ENCODE peak calls at places on chromosomes 5 and 9, in eight cellular contexts. Q is omental fat pad; H is cardiac fibroblast; Y is upper lobe of right lung; P is GM13977; G is heart left ventricle; C is CD8-positive, alpha-beta T cell; L is tibial artery. Z is an unnamed sample.

GRCh38 chr5:147863409-147864194 is 14.9 kb upstream of the SCGB3A2 start:
- DNase-seq in Q (no peak), H (no peak), Y (no peak), P (no peak), G (no peak), C (no peak), L (no peak), Z (no peak)

GRCh38 chr5:159309689-159310433 is 20.4 kb downstream of the IL12B start:
- DNase-seq in Q (no peak), H (no peak), Y (no peak), P (no peak), G (no peak), C (no peak), L (no peak), Z (no peak)

GRCh38 chr5:145915970-145916638 is 20.3 kb upstream of the SH3RF2 start:
- DNase-seq in Q (no peak), H (no peak), Y (no peak), P (no peak), G (no peak), C (no peak), L (no peak), Z (no peak)

GRCh38 chr5:111159845-111160244 is 64.3 kb upstream of the CAMK4 start:
- DNase-seq in Q (no peak), H (no peak), Y (no peak), P (no peak), G (no peak), C (no peak), L (no peak), Z (no peak)

GRCh38 chr5:169006878-169007790 is 293.8 kb downstream of the SLIT3 start:
- DNase-seq in Q (no peak), H (no peak), Y (no peak), P (no peak), G (no peak), C (no peak), L (no peak), Z (no peak)

GRCh38 chr5:151597749-151598148 is 6.6 kb upstream of the FAT2 start:
- DNase-seq in Q (no peak), H (no peak), Y (peak), P (no peak), G (no peak), C (no peak), L (no peak), Z (no peak)

GRCh38 chr5:169763437-169764301 is 126.6 kb downstream of the DOCK2 start:
- DNase-seq in Q (no peak), H (no peak), Y (no peak), P (no peak), G (no peak), C (no peak), L (no peak), Z (no peak)

GRCh38 chr9:34796924-34797323 is 87.0 kb upstream of the CCL21 start:
- DNase-seq in Q (no peak), H (no peak), Y (no peak), P (no peak), G (no peak), C (no peak), L (no peak), Z (no peak)

GRCh38 chr5:41200506-41200905 is 12.8 kb downstream of the C6 start:
- DNase-seq in Q (no peak), H (no peak), Y (no peak), P (no peak), G (no peak), C (no peak), L (no peak), Z (no peak)

GRCh38 chr5:136521696-136522095 is 156.4 kb upstream of the TRPC7 start:
- DNase-seq in Q (no peak), H (no peak), Y (no peak), P (no peak), G (no peak), C (no peak), L (no peak), Z (no peak)

GRCh38 chr5:124825983-124826337 is 79.5 kb upstream of the ZNF608 start:
- DNase-seq in Q (no peak), H (no peak), Y (no peak), P (no peak), G (no peak), C (no peak), L (no peak), Z (no peak)

GRCh38 chr9:97900738-97901565 is 21.3 kb downstream of the TRMO start:
- DNase-seq in Q (no peak), H (peak), Y (no peak), P (peak), G (no peak), C (no peak), L (no peak), Z (no peak)

GRCh38 chr5:57311251-57311650 is 137.4 kb downstream of the GPBP1 start:
- DNase-seq in Q (no peak), H (peak), Y (no peak), P (no peak), G (no peak), C (no peak), L (no peak), Z (no peak)

GRCh38 chr5:102855684-102856373 is 100.7 kb downstream of the PAM start:
- DNase-seq in Q (no peak), H (no peak), Y (no peak), P (no peak), G (no peak), C (no peak), L (no peak), Z (no peak)

GRCh38 chr5:98454904-98455303 is 318.6 kb upstream of the RGMB start:
- DNase-seq in Q (no peak), H (peak), Y (no peak), P (no peak), G (no peak), C (no peak), L (no peak), Z (no peak)

GRCh38 chr9:134993996-134994720 is 76.4 kb upstream of the FCN1 start:
- DNase-seq in Q (no peak), H (no peak), Y (peak), P (no peak), G (no peak), C (no peak), L (peak), Z (no peak)

GRCh38 chr9:111474385-111474784 is 9.8 kb downstream of the ECPAS start:
- DNase-seq in Q (no peak), H (no peak), Y (no peak), P (no peak), G (no peak), C (no peak), L (no peak), Z (no peak)

GRCh38 chr9:14311940-14312572 is 1.9 kb downstream of the NFIB start:
- DNase-seq in Q (no peak), H (no peak), Y (no peak), P (no peak), G (no peak), C (no peak), L (no peak), Z (no peak)

DNA sequence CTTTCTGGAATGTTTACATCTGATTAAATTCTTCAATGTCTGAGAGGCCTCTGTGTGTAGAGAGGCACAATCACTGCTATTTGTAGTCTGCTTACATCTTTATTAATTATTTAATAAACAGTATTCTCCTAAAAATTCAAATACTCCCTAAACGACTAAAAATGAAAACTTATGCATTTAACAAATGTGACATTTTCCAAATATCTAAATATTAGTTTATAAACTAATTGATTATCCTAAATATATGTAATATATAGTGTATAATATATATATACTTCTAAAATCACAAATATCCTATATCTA is 57.7 kb upstream of the ZBED3 start:
- DNase-seq in Q (no peak), H (no peak), Y (no peak), P (no peak), G (no peak), C (no peak), L (no peak), Z (no peak)
- TF ChIP-seq CTCF in Q (no peak), H (no peak), Y (no peak), P (no peak), G (no peak), C (no peak), L (no peak), Z (peak)

DNA sequence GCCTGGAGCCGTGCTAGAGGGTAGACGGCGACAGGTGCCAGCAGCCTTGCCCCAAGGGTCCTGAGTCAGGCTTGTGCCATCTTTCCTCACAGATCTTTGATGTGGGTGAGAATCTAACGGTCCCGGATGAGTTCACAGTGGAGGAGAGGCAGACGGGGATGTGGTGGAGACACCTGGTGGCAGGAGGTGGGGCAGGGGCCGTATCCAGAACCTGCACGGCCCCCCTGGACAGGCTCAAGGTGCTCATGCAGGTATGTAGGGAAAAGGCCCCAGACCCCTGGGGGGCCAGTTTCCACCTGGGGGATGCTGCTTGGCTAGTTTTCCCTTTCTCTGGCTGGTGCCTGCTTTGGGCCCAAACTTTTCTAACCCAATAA is 24.0 kb downstream of the PTGES2 start:
- DNase-seq in Q (no peak), H (no peak), Y (no peak), P (no peak), G (no peak), C (no peak), L (no peak), Z (no peak)
- TF ChIP-seq CTCF in Q (no peak), H (no peak), Y (peak), P (peak), G (peak), C (peak), L (no peak), Z (peak)

DNA sequence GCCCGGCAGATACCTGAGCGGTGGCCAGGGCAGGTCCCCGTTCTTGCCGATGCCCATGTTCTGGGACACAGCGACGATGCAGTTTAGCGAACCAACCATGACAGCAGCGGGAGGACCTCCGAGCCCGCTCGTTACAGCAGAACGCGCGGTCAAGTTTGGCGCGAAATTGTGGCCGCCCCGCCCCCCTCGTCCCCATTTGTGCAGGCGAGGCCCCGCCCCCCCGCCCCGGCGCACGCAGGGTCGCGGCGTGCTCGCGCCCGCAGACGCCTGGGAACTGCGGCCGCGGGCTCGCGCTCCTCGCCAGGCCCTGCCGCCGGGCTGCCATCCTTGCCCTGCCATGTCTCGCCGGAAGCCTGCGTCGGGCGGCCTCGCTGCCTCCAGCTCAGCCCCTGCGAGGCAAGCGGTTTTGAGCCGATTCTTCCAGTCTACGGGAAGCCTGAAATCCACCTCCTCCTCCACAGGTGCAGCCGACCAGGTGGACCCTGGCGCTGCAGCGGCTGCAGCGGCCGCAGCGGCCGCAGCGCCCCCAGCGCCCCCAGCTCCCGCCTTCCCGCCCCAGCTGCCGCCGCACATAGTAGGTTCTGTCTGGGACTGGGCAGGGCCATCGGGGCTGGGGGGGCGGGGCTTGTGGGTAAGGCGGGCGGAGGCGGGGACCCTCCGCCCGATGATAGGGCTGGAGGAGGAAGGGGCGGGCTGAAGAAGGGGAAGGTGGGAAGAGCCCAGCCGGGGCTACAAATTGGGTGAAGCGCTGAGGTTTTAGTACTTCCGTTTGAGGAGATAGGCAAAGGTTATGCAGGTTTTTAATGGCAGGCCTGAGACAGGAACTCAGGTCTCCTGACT is at the start of the genes DHFR and MSH3:
- DNase-seq in Q (peak), H (peak), Y (peak), P (peak), G (peak), C (peak), L (peak), Z (peak)
- TF ChIP-seq CTCF in Q (no peak), H (no peak), Y (no peak), P (no peak), G (no peak), C (no peak), L (peak), Z (peak)

DNA sequence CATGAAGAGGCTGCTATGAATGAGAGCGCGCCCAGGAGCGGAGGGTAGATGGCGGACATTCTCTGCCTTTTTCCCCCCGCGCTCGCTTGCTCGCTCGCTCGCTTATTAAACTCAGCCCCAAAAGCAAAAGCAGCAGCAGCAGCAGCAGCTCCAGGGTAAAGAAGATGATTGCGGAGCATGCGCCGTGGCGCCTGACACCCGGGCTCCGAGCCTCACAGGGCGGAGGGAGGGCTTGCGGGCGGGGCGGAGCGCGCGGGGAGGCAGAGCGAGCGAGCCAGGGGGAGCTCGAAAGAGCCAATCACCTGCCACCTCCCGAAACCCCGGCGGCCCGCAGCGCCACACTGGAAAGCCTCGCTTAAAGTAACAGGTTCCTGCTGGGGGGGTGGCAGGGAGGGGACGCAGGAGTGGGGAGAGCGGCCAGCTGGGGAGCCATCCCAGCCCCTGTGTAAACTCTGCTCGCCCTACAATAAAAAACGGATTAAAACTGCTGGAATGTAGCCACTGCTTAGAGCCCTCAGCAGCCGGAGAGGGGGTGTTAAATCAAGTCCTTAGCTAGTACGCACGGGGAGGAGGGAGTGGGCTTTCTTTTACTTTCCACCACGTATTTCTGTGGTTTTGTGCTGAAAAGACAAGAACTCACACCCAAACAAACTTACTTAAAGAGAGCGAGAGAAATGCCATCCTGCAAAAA is at the start of gene MLLT3:
- DNase-seq in Q (peak), H (peak), Y (peak), P (peak), G (peak), C (peak), L (peak), Z (peak)
- TF ChIP-seq CTCF in Q (no peak), H (no peak), Y (no peak), P (no peak), G (no peak), C (no peak), L (no peak), Z (no peak)

DNA sequence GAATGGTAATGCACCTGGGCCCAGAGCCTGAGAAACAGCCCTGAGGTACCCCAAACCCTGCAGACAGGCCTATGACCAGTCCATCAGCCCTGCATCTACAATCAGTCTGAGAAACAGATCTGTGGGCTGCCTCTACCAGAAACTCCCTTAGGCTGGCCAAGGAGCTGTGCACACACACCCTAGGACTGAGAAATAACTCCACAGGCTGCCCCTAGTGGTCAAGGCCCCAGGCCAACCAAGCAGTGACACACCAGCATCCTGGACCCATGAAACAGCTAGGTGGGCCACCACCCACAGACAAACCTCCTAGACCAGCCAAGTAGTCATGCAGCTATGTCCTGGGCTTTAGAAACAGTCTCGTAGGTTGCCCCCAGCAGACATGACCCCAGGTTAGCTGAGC is 253.6 kb upstream of the VLDLR start:
- DNase-seq in Q (no peak), H (no peak), Y (no peak), P (no peak), G (no peak), C (no peak), L (no peak), Z (no peak)
- TF ChIP-seq CTCF in Q (no peak), H (no peak), Y (no peak), P (no peak), G (no peak), C (no peak), L (no peak), Z (peak)

Z was measured in chondrocyte.